ENCODE peak calls at places on chromosome 13, in nine cellular contexts. J, D, L, Y, Q, M, O, N and W are unnamed samples.

GRCh38 chr13:94968040-94968756 is 255.9 kb upstream of the SOX21 start:
- DNase-seq in L (no peak), Y (peak), N (no peak), D (peak), M (peak), J (no peak), Q (no peak), O (no peak), W (no peak)

GRCh38 chr13:99965329-99966000 is 6.1 kb downstream of the ZIC5 start:
- DNase-seq in Q (no peak), Y (no peak), O (no peak), J (no peak), L (no peak), M (no peak), N (no peak), D (peak), W (no peak)

GRCh38 chr13:36385471-36385870 is 39.3 kb upstream of the SPART start:
- DNase-seq in J (no peak), L (no peak), Q (no peak), D (no peak), M (no peak), O (no peak), Y (no peak), N (no peak), W (no peak)

GRCh38 chr13:51815848-51816247 is 11.9 kb upstream of the DHRS12 start:
- DNase-seq in D (no peak), L (no peak), O (no peak), M (no peak), N (no peak), J (no peak), Q (peak), Y (no peak), W (no peak)

GRCh38 chr13:51475727-51476521 is 23.1 kb upstream of the INTS6 start:
- DNase-seq in L (no peak), Q (no peak), M (no peak), J (no peak), Y (no peak), O (no peak), D (no peak), N (no peak), W (no peak)

GRCh38 chr13:111790621-111791020 is 276.3 kb upstream of the SOX1 start:
- DNase-seq in N (no peak), M (no peak), Y (no peak), Q (no peak), D (no peak), J (peak), L (no peak), O (no peak), W (no peak)

GRCh38 chr13:103703246-103703645 is 637.0 kb upstream of the SLC10A2 start:
- DNase-seq in J (no peak), L (no peak), N (no peak), Q (no peak), D (no peak), Y (no peak), O (no peak), M (no peak), W (no peak)

GRCh38 chr13:99717959-99718674 is 216.8 kb downstream of the TM9SF2 start:
- DNase-seq in J (no peak), L (no peak), Q (no peak), D (no peak), O (no peak), M (no peak), Y (no peak), N (no peak), W (no peak)

GRCh38 chr13:100305398-100305797 is 216.5 kb downstream of the PCCA start:
- DNase-seq in N (no peak), O (no peak), D (no peak), Y (no peak), J (no peak), Q (no peak), L (no peak), M (no peak), W (no peak)